ENCODE peak calls at places on chromosomes 4 and X, in six cellular contexts. M, F, G, Y, U and O are unnamed samples.

GRCh38 chr4:173360587-173361221 is 10.1 kb upstream of the SAP30 start:
- DNase-seq in Y (peak), G (no peak), F (peak), U (no peak), M (no peak), O (peak)

GRCh38 chrX:39948564-39948963 is 149.2 kb downstream of the BCOR start:
- DNase-seq in Y (no peak), F (no peak), M (peak), U (no peak), G (peak), O (no peak)

GRCh38 chrX:9578083-9578779 is 113.4 kb downstream of the TBL1X start:
- DNase-seq in G (no peak), U (no peak), M (no peak), F (no peak), Y (no peak), O (no peak)

GRCh38 chr4:54015421-54016065 is 48.9 kb downstream of the CHIC2 start:
- DNase-seq in M (no peak), F (no peak), G (no peak), Y (no peak), U (no peak), O (no peak)

GRCh38 chr4:21018817-21019216 is 318.6 kb downstream of the PACRGL start:
- DNase-seq in F (no peak), U (no peak), M (no peak), Y (no peak), G (no peak), O (no peak)

GRCh38 chr4:112944006-112944405 is 105.4 kb upstream of the ANK2 start:
- DNase-seq in F (no peak), U (no peak), G (no peak), Y (no peak), M (no peak), O (no peak)

GRCh38 chr4:81378398-81378797 is 93.3 kb downstream of the RASGEF1B start:
- DNase-seq in Y (no peak), U (no peak), F (no peak), M (no peak), G (no peak), O (no peak)

GRCh38 chr4:48493485-48494100 is 3.5 kb downstream of the ZAR1 start:
- DNase-seq in F (no peak), M (peak), Y (no peak), U (no peak), G (no peak), O (peak)

GRCh38 chrX:145041486-145041885 is 205.8 kb upstream of the SPANXN1 start:
- DNase-seq in Y (no peak), U (no peak), M (no peak), G (no peak), F (no peak), O (no peak)

GRCh38 chrX:23752740-23753435 is 9.8 kb upstream of the ACOT9 start:
- DNase-seq in G (no peak), M (no peak), U (no peak), F (no peak), Y (peak), O (no peak)

GRCh38 chr4:67468801-67469200 is 76.5 kb downstream of the CENPC start:
- DNase-seq in G (no peak), Y (no peak), U (no peak), F (no peak), M (no peak), O (no peak)

GRCh38 chr4:105807496-105807895 is 87.8 kb upstream of the NPNT start:
- DNase-seq in M (no peak), G (no peak), U (no peak), Y (peak), F (no peak), O (peak)

GRCh38 chr4:32318926-32319325 is 1598.8 kb downstream of the PCDH7 start:
- DNase-seq in F (no peak), Y (no peak), G (peak), U (no peak), M (no peak), O (no peak)

GRCh38 chrX:48937065-48937907 is 18.5 kb upstream of the PIM2 start:
- DNase-seq in U (no peak), F (peak), Y (peak), G (peak), M (peak), O (no peak)

GRCh38 chr4:105765690-105766407 is 57.3 kb downstream of the GSTCD start:
- DNase-seq in F (no peak), Y (peak), U (peak), G (no peak), M (peak), O (peak)

GRCh38 chr4:1693131-1693896 is 9.2 kb upstream of the FAM53A start:
- DNase-seq in G (peak), Y (peak), U (peak), M (peak), F (peak), O (peak)

GRCh38 chr4:169147217-169147616 is 123.5 kb downstream of the SH3RF1 start:
- DNase-seq in F (no peak), G (no peak), U (peak), M (no peak), Y (peak), O (peak)

GRCh38 chr4:23967281-23967680 is 77.4 kb upstream of the PPARGC1A start:
- DNase-seq in M (no peak), G (no peak), F (no peak), U (no peak), Y (no peak), O (no peak)

GRCh38 chrX:50680990-50681389 is 133.0 kb downstream of the SHROOM4 start:
- DNase-seq in G (no peak), M (no peak), Y (peak), U (no peak), F (no peak), O (peak)

GRCh38 chr4:3851881-3852280 is 85.7 kb downstream of the ADRA2C start:
- DNase-seq in Y (no peak), F (no peak), G (no peak), M (no peak), U (no peak), O (peak)

GRCh38 chrX:135707880-135708279 is 5.6 kb upstream of the CT45A1 start:
- DNase-seq in Y (no peak), F (peak), U (no peak), M (peak), G (no peak), O (peak)

GRCh38 chrX:319579-320125 is 1.1 kb upstream of the GTPBP6 start:
- DNase-seq in Y (no peak), U (no peak), F (no peak), M (no peak), G (peak), O (no peak)
- H3K4me3 ChIP-seq in Y (peak), U (peak), F (peak), M (peak), G (peak), O (peak)

GRCh38 chrX:132533409-132533808 is 44.6 kb upstream of the MBNL3 start:
- DNase-seq in F (no peak), G (no peak), U (no peak), M (no peak), Y (no peak), O (no peak)

GRCh38 chrX:132532097-132532496 is 43.3 kb upstream of the MBNL3 start:
- DNase-seq in M (no peak), Y (no peak), G (no peak), U (no peak), F (peak), O (no peak)

GRCh38 chrX:132532955-132533354 is 44.1 kb upstream of the MBNL3 start:
- DNase-seq in Y (peak), G (no peak), U (no peak), F (no peak), M (no peak), O (no peak)
- H3K4me3 ChIP-seq in Y (no peak), G (no peak), U (no peak), F (no peak), M (no peak), O (no peak)

DNA sequence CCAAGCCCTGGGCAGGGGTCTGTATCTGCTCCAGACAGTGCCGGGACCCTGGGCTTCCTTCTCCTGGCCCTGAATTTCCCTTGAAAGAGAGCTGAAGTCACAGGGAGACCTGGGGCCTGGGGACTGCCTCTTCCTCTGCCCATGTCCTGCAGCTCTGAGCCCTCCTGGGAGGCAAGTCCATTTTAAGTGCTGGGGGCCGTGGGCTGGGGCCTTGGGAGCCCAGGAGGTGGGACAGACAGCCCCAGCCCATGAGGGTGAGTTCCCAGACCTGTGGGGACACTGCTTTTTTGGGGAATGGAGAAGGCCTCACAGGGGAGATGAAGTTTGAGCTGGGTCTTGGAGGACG is 4.8 kb upstream of the CXCR3 start:
- DNase-seq in U (no peak), F (no peak), M (no peak), Y (no peak), G (no peak), O (no peak)
- H3K4me3 ChIP-seq in U (no peak), F (no peak), M (no peak), Y (no peak), G (no peak), O (no peak)

GRCh38 chr4:98624642-98625041 is 33.8 kb downstream of the TSPAN5 start:
- DNase-seq in G (no peak), M (no peak), F (no peak), Y (no peak), U (no peak), O (no peak)
- H3K4me3 ChIP-seq in G (no peak), M (no peak), F (no peak), Y (no peak), U (no peak), O (no peak)